ENCODE peak calls at places on chromosomes 3 and 15, in ten cellular contexts. B, P, Y, A, I, F, K, S, U and E are unnamed samples.

GRCh38 chr3:126715432-126715831 is 11.4 kb downstream of the CHCHD6 start:
- DNase-seq in K (no peak), S (no peak), B (no peak), A (no peak), Y (no peak), P (no peak), F (no peak), I (no peak), U (no peak), E (no peak)

GRCh38 chr15:72227192-72227586 is 3.8 kb downstream of the PKM start:
- DNase-seq in F (no peak), Y (no peak), K (no peak), U (peak), B (no peak), S (no peak), A (no peak), I (no peak), P (no peak), E (no peak)

GRCh38 chr3:149534671-149535394 is 60.3 kb downstream of the TM4SF4 start:
- DNase-seq in Y (no peak), U (no peak), P (no peak), F (no peak), S (peak), B (peak), K (peak), I (no peak), A (no peak), E (no peak)

GRCh38 chr15:91224750-91225380 is 124.8 kb downstream of the SV2B start:
- DNase-seq in I (peak), P (peak), A (peak), K (peak), B (no peak), U (peak), Y (no peak), S (no peak), F (no peak), E (peak)

GRCh38 chr3:194423317-194423716 is 24.3 kb upstream of the GP5 start:
- DNase-seq in P (no peak), I (no peak), S (no peak), B (no peak), F (peak), K (peak), A (no peak), Y (no peak), U (no peak), E (no peak)

GRCh38 chr3:19213608-19214220 is 65.4 kb downstream of the KCNH8 start:
- DNase-seq in S (no peak), P (no peak), I (no peak), B (no peak), U (no peak), F (no peak), K (no peak), Y (peak), A (no peak), E (peak)

GRCh38 chr15:48170981-48171380 is 7.1 kb downstream of the MYEF2 start:
- DNase-seq in F (no peak), P (no peak), Y (no peak), S (no peak), K (no peak), A (no peak), I (no peak), B (no peak), U (no peak), E (no peak)

GRCh38 chr3:58025406-58025805 is 17.2 kb downstream of the FLNB start:
- DNase-seq in S (peak), B (no peak), K (no peak), Y (peak), A (no peak), F (no peak), U (no peak), P (no peak), I (no peak), E (no peak)

GRCh38 chr15:83474578-83474977 is 27.4 kb downstream of the SH3GL3 start:
- DNase-seq in A (no peak), Y (no peak), I (no peak), B (no peak), S (no peak), U (no peak), F (no peak), K (no peak), P (no peak), E (no peak)

GRCh38 chr3:186383026-186383993 is 21.3 kb upstream of the DGKG start:
- DNase-seq in A (no peak), I (no peak), P (no peak), S (no peak), F (no peak), K (no peak), B (no peak), U (no peak), Y (no peak), E (no peak)

GRCh38 chr3:149576071-149576564 is 81.7 kb downstream of the WWTR1 start:
- DNase-seq in I (no peak), B (no peak), K (no peak), F (no peak), P (peak), U (peak), A (peak), Y (no peak), S (no peak), E (peak)

GRCh38 chr3:123344175-123344908 is 104.5 kb downstream of the ADCY5 start:
- DNase-seq in A (no peak), P (no peak), I (no peak), U (no peak), Y (peak), B (no peak), F (no peak), S (peak), K (no peak), E (peak)

GRCh38 chr15:51321316-51321715 is 17.1 kb downstream of the CYP19A1 start:
- DNase-seq in P (no peak), Y (no peak), A (no peak), S (no peak), I (no peak), B (no peak), F (no peak), U (no peak), K (no peak), E (no peak)

GRCh38 chr3:136343873-136344281 is 93.7 kb downstream of the PCCB start:
- DNase-seq in A (peak), K (peak), P (peak), S (peak), Y (no peak), I (peak), U (no peak), F (peak), B (peak), E (no peak)

GRCh38 chr3:108088697-108089096 is 2.1 kb downstream of the CD47 start:
- DNase-seq in P (no peak), F (no peak), I (no peak), S (no peak), A (no peak), B (no peak), K (no peak), Y (no peak), U (no peak), E (no peak)

GRCh38 chr3:11996500-11996899 is 7.7 kb upstream of the SYN2 start:
- DNase-seq in Y (no peak), I (peak), S (no peak), B (no peak), P (no peak), K (no peak), A (no peak), F (no peak), U (no peak), E (no peak)

GRCh38 chr3:9916734-9917680 is at the start of gene IL17RC:
- DNase-seq in S (peak), P (no peak), K (peak), B (peak), F (peak), U (peak), I (peak), Y (peak), A (peak), E (peak)

GRCh38 chr15:41562784-41563198 is 3.8 kb downstream of the TYRO3 start:
- DNase-seq in U (no peak), F (no peak), A (peak), B (no peak), I (no peak), S (no peak), P (no peak), K (no peak), Y (no peak), E (no peak)

GRCh38 chr3:160381470-160381869 is 17.6 kb downstream of the IFT80 start:
- DNase-seq in A (no peak), Y (no peak), P (no peak), K (no peak), F (no peak), I (no peak), B (no peak), U (no peak), S (no peak), E (no peak)

GRCh38 chr3:184173374-184173722 is 1.3 kb upstream of the AP2M1 start:
- DNase-seq in A (no peak), K (no peak), Y (no peak), B (no peak), U (no peak), S (no peak), F (no peak), I (no peak), P (no peak), E (no peak)

GRCh38 chr3:172223870-172224269 is 184.5 kb downstream of the FNDC3B start:
- DNase-seq in S (no peak), Y (no peak), P (no peak), B (no peak), K (no peak), F (no peak), I (no peak), A (no peak), U (no peak), E (no peak)

GRCh38 chr15:55394694-55395093 is 13.5 kb downstream of the CCPG1 start:
- DNase-seq in A (no peak), P (no peak), B (no peak), K (no peak), F (no peak), U (no peak), I (no peak), Y (no peak), S (no peak), E (no peak)

GRCh38 chr3:69250014-69250413 is 127.6 kb upstream of the LMOD3 start:
- DNase-seq in K (no peak), P (no peak), Y (no peak), A (no peak), F (peak), I (no peak), B (no peak), S (no peak), U (no peak), E (peak)

GRCh38 chr15:101112336-101113113 is 139.3 kb downstream of the CHSY1 start:
- DNase-seq in Y (peak), S (no peak), U (no peak), A (no peak), K (peak), P (no peak), B (peak), F (no peak), I (no peak), E (no peak)

GRCh38 chr3:88235102-88235501 is 85.3 kb downstream of the C3orf38 start:
- DNase-seq in F (no peak), Y (no peak), U (no peak), A (no peak), K (no peak), I (no peak), S (no peak), B (no peak), P (no peak), E (no peak)
- TF ChIP-seq POLR2AphosphoS5 in F (no peak), Y (no peak), U (no peak), A (no peak), K (no peak), I (no peak), S (no peak), B (no peak), P (no peak), E (no peak)

GRCh38 chr15:64772488-64772887 is 2.9 kb downstream of the RBPMS2 start:
- DNase-seq in F (no peak), P (no peak), Y (no peak), B (no peak), S (no peak), I (no peak), U (no peak), A (no peak), K (no peak), E (peak)
- TF ChIP-seq POLR2AphosphoS5 in F (no peak), P (no peak), Y (no peak), B (no peak), S (no peak), I (no peak), U (no peak), A (no peak), K (no peak), E (no peak)

GRCh38 chr3:175255698-175256097 is 396.6 kb downstream of the NAALADL2 start:
- DNase-seq in F (no peak), B (no peak), P (no peak), K (no peak), U (no peak), Y (no peak), A (no peak), I (no peak), S (no peak), E (no peak)

GRCh38 chr3:175258763-175259162 is 399.6 kb downstream of the NAALADL2 start:
- DNase-seq in B (no peak), I (no peak), U (no peak), S (no peak), P (no peak), Y (no peak), A (no peak), K (no peak), F (no peak), E (no peak)

DNA sequence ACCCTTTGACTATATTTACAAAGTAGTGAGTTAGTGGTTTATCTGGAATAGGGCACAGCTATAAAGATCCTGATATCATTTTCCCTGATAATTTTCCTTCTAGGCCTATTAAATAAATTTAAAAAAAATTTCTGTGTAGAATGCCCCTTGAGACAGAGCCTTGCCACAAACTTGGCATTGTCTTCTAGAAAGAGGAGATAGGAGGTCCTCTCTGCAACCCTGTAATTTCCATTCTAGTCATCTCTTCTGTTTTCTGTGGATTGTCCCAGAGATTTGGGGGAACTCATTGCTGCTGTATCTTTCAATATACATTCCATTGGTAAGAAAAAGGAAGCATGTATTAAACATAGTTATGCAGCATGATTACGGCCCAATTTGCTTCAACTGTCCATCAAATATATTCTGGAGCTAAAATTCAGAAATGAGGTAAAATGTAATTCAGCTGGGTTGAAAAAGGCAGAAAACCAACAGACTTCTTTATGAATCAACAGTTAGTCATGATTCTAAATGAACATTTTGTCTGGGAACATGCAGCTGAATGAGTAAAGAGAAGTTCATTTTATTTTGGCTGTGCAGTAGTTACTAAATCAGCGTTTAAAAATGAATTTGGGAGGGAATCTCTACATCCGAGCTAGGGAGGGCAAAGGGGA is 401.1 kb downstream of the NAALADL2 start:
- DNase-seq in P (no peak), I (no peak), F (no peak), B (no peak), S (no peak), K (no peak), U (no peak), A (no peak), Y (no peak), E (no peak)
- TF ChIP-seq POLR2AphosphoS5 in P (no peak), I (no peak), F (no peak), B (no peak), S (no peak), K (no peak), U (no peak), A (no peak), Y (no peak), E (no peak)

GRCh38 chr3:67653425-67654098 is 850 bp downstream of the SUCLG2 start:
- DNase-seq in Y (no peak), F (no peak), K (no peak), A (no peak), S (no peak), U (no peak), P (no peak), I (no peak), B (no peak), E (peak)

GRCh38 chr3:67656614-67657013 is 2.2 kb upstream of the SUCLG2 start:
- DNase-seq in Y (no peak), U (no peak), B (no peak), A (no peak), P (no peak), K (no peak), F (no peak), S (no peak), I (no peak), E (no peak)

GRCh38 chr3:67654832-67655152 is 380 bp upstream of the SUCLG2 start:
- DNase-seq in B (no peak), K (peak), S (no peak), P (no peak), U (no peak), A (no peak), F (no peak), Y (no peak), I (no peak), E (no peak)

GRCh38 chr3:67655364-67656121 is 1.1 kb upstream of the SUCLG2 start:
- DNase-seq in U (no peak), P (no peak), F (peak), B (peak), S (no peak), A (no peak), Y (peak), I (no peak), K (peak), E (no peak)

DNA sequence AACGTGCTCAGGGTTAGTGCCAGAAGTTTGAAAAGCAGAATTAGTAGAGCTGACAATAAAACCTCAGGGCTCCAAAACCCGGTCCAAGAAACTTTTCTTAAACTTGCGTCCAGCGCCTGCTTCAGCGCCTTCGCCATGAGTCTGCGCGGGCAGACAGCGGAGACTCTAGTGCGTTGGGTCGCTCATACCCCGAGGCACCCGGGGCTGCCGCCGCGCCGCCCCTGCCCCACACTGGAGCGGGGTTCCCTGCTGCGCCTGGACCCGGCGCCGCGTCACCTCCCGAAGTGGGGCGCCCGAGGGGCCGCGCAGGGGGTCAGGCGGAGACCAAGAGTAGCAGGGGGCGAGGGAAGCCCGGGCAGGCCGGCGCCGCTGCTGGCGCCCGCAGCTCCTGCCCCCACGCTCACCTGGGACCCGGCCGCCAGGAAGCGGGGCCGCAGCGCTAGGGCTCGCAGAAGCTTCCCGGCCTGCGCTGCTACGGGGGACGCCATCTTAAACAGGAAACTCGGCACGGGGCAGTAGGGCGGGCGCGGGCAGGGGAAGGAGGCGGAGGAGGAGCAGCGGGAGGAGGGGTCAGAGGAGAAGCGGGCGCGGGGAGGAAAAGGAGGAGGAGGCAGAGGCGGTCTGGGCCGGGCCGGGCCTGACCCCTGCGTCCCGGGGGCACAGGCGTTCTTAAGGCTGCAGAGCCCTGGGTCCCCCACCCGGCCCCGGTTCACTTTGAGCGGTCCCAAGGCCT is at the start of gene SUCLG2:
- DNase-seq in F (peak), K (peak), B (peak), P (peak), I (peak), A (peak), S (peak), U (peak), Y (peak), E (peak)
- TF ChIP-seq POLR2AphosphoS5 in F (peak), K (peak), B (peak), P (no peak), I (peak), A (peak), S (peak), U (peak), Y (peak), E (peak)

DNA sequence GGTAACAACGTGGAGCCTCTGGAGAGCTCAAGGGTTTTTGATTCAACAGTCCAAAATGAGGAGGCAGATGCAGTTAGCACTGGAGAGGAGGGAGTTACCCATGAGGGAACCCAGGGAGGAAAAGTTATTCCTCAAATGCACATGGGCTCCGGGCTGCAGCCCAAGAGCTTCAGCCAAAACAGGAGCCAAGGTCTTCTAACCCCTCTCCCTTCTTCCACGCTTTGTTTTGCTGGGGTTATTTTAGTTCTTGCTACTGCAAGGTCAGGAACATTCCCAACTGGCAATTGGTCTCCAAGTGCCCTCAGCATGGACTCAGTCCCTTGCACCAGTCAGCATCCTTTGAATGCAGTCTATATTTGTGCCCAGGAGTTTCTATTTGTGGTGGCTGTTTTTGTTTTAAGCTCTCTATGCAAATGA is 90.0 kb downstream of the TGFBR2 start:
- DNase-seq in K (no peak), B (no peak), P (no peak), U (no peak), S (no peak), Y (no peak), A (no peak), I (no peak), F (no peak), E (no peak)
- TF ChIP-seq POLR2AphosphoS5 in K (no peak), B (no peak), P (no peak), U (no peak), S (no peak), Y (peak), A (no peak), I (no peak), F (no peak), E (no peak)

GRCh38 chr3:42159706-42160472 is 68.7 kb downstream of the TRAK1 start:
- DNase-seq in U (peak), B (peak), Y (peak), K (peak), F (peak), I (peak), A (peak), S (peak), P (no peak), E (peak)
- TF ChIP-seq POLR2AphosphoS5 in U (peak), B (peak), Y (no peak), K (no peak), F (peak), I (no peak), A (no peak), S (no peak), P (no peak), E (peak)

GRCh38 chr3:55935241-55935640 is 448.1 kb upstream of the WNT5A start:
- DNase-seq in P (no peak), F (no peak), Y (no peak), K (no peak), I (no peak), A (no peak), S (no peak), U (no peak), B (no peak), E (no peak)
- TF ChIP-seq POLR2AphosphoS5 in P (no peak), F (no peak), Y (no peak), K (no peak), I (no peak), A (no peak), S (no peak), U (no peak), B (no peak), E (no peak)

GRCh38 chr15:65386376-65386775 is 8.6 kb upstream of the IGDCC3 start:
- DNase-seq in S (no peak), U (no peak), B (no peak), P (no peak), A (no peak), F (no peak), K (no peak), Y (no peak), I (no peak), E (no peak)

GRCh38 chr15:65385868-65386253 is 8.1 kb upstream of the IGDCC3 start:
- DNase-seq in B (no peak), I (no peak), S (peak), A (no peak), F (no peak), P (no peak), K (no peak), U (no peak), Y (no peak), E (no peak)

GRCh38 chr15:65383991-65384390 is 6.2 kb upstream of the IGDCC3 start:
- DNase-seq in I (no peak), A (no peak), P (no peak), F (no peak), B (no peak), U (no peak), Y (no peak), S (no peak), K (no peak), E (no peak)

GRCh38 chr15:65384505-65384894 is 6.7 kb upstream of the IGDCC3 start:
- DNase-seq in I (no peak), Y (no peak), A (no peak), K (no peak), B (no peak), S (no peak), P (no peak), F (no peak), U (no peak), E (no peak)

GRCh38 chr15:65384895-65385867 is 7.4 kb upstream of the IGDCC3 start:
- DNase-seq in A (peak), I (peak), B (peak), U (peak), F (peak), Y (peak), P (peak), S (peak), K (peak), E (peak)
- TF ChIP-seq POLR2AphosphoS5 in A (no peak), I (no peak), B (no peak), U (peak), F (no peak), Y (no peak), P (no peak), S (no peak), K (peak), E (peak)